ENCODE peak calls at places on chromosomes 5 and 9, in nine cellular contexts. V is Right ventricle myocardium superior; Y is neuronal stem cell; Z is activated CD8-positive, alpha-beta memory T cell treated with anti-CD3 and anti-CD28 coated beads for 4 hours; T is COR-L47; N is iris pigment epithelial cell; K is HTR-8/SVneo; M is hypothalamus; O is dorsolateral prefrontal cortex. X is an unnamed sample.
A peak's percentile ranks its signal among the peaks of the same experiment; 100 is the strongest.

GRCh38 chr9:78826521-78826920 is 529.6 kb downstream of the PSAT1 start:
- DNase-seq in M (no peak), N (no peak), K (no peak), T (no peak), O (no peak), Y (no peak), Z (no peak), V (no peak), X (no peak)

GRCh38 chr5:116084231-116084630 is 594 bp upstream of the COMMD10 start:
- DNase-seq in Z (no peak), T (peak; percentile 54), M (peak; percentile 10), O (no peak), K (peak; percentile 41), V (peak; percentile 46), Y (no peak), N (peak; percentile 35), X (no peak)

GRCh38 chr9:112005939-112006338 is 109.3 kb downstream of the UGCG start:
- DNase-seq in M (no peak), V (no peak), Z (no peak), N (no peak), T (no peak), K (no peak), O (no peak), Y (no peak), X (no peak)

GRCh38 chr9:133477992-133478850 is 678 bp downstream of the SLC2A6 start:
- DNase-seq in O (no peak), T (no peak), V (peak; percentile 60), Y (peak; percentile 39), M (no peak), N (peak; percentile 63), K (no peak), Z (no peak), X (no peak)

GRCh38 chr9:90835206-90835605 is 33.6 kb downstream of the SYK start:
- DNase-seq in O (no peak), T (peak; percentile 93), Y (no peak), N (no peak), M (no peak), Z (no peak), V (no peak), K (no peak), X (no peak)

GRCh38 chr9:133493845-133494540 is 15.1 kb upstream of the SLC2A6 start:
- DNase-seq in K (no peak), Z (no peak), O (no peak), N (no peak), T (no peak), M (no peak), V (peak; percentile 38), Y (no peak), X (no peak)

GRCh38 chr5:96734871-96735325 is 72.7 kb downstream of the CAST start:
- DNase-seq in T (no peak), O (no peak), K (no peak), Z (no peak), Y (no peak), N (peak; percentile 69), V (no peak), M (no peak), X (no peak)

GRCh38 chr5:1511651-1512540 is 11.9 kb downstream of the LPCAT1 start:
- DNase-seq in N (peak; percentile 27), K (peak; percentile 59), O (peak; percentile 45), V (peak; percentile 30), M (no peak), Z (no peak), Y (no peak), T (no peak), X (peak; percentile 62)

GRCh38 chr9:90523953-90524352 is 118.7 kb downstream of the DIRAS2 start:
- DNase-seq in V (no peak), N (no peak), M (no peak), O (no peak), Y (no peak), T (peak; percentile 24), K (no peak), Z (no peak), X (no peak)

GRCh38 chr5:141869514-141869913 is 8.7 kb downstream of the PCDH1 start:
- DNase-seq in T (no peak), O (peak; percentile 82), Z (no peak), Y (no peak), N (no peak), K (no peak), M (no peak), V (no peak), X (no peak)

GRCh38 chr9:134681061-134681661 is 39.6 kb downstream of the COL5A1 start:
- DNase-seq in N (peak; percentile 48), M (no peak), Y (no peak), V (peak; percentile 52), O (no peak), K (no peak), Z (no peak), T (no peak), X (no peak)

GRCh38 chr9:16532681-16533450 is 337.6 kb downstream of the BNC2 start:
- DNase-seq in Z (no peak), M (no peak), O (no peak), T (no peak), Y (no peak), V (no peak), N (peak; percentile 94), K (no peak), X (no peak)

GRCh38 chr5:149702953-149703646 is 27.0 kb upstream of the PPARGC1B start:
- DNase-seq in Y (no peak), O (no peak), M (no peak), N (no peak), Z (no peak), K (no peak), V (no peak), T (no peak), X (no peak)

GRCh38 chr9:133238851-133239532 is 29.9 kb upstream of the OBP2B start:
- DNase-seq in T (no peak), K (peak; percentile 27), O (no peak), Z (peak; percentile 19), V (peak; percentile 76), N (peak; percentile 42), Y (peak; percentile 54), M (no peak), X (no peak)

GRCh38 chr5:139413963-139414362 is 10.1 kb upstream of the SPATA24 start:
- DNase-seq in Y (no peak), V (no peak), O (no peak), N (no peak), M (no peak), K (no peak), T (no peak), Z (no peak), X (no peak)

GRCh38 chr5:110288766-110289165 is 437.7 kb downstream of the TMEM232 start:
- DNase-seq in N (peak; percentile 15), K (no peak), M (no peak), Y (no peak), V (no peak), O (no peak), T (no peak), Z (no peak), X (no peak)

GRCh38 chr5:56802235-56802634 is 13.1 kb upstream of the MAP3K1 start:
- DNase-seq in N (no peak), M (no peak), Z (no peak), T (no peak), Y (no peak), K (no peak), O (no peak), V (no peak), X (no peak)

GRCh38 chr5:20105915-20106314 is 117.9 kb upstream of the CDH18 start:
- DNase-seq in Z (no peak), K (no peak), O (no peak), V (no peak), Y (no peak), T (peak; percentile 59), N (no peak), M (no peak), X (no peak)

GRCh38 chr5:120545007-120545406 is 80.9 kb downstream of the PRR16 start:
- DNase-seq in N (no peak), Z (no peak), K (no peak), O (no peak), V (no peak), Y (no peak), T (no peak), M (no peak), X (no peak)

GRCh38 chr5:84381501-84382362 is 2.9 kb downstream of the EDIL3 start:
- DNase-seq in M (no peak), N (peak; percentile 34), T (peak; percentile 6), Z (no peak), V (no peak), Y (no peak), K (no peak), O (no peak), X (no peak)

GRCh38 chr9:95124582-95125359 is 192.7 kb downstream of the FANCC start:
- DNase-seq in O (no peak), K (no peak), T (no peak), N (no peak), Y (no peak), V (no peak), M (peak; percentile 18), Z (no peak), X (no peak)

GRCh38 chr9:15606667-15607472 is 54.0 kb downstream of the CCDC171 start:
- DNase-seq in K (peak; percentile 22), N (peak; percentile 30), O (no peak), V (no peak), Y (peak; percentile 23), T (peak; percentile 27), Z (no peak), M (no peak), X (no peak)

X was measured in type B pancreatic cell.